ENCODE peak calls at places on chromosomes 13 and 19, in nine cellular contexts. L is neural progenitor cell, F is fibroblast of villous mesenchyme, N is IMR-90, J is lower leg skin, K is adrenal gland, A is AG04449, H is esophagus squamous epithelium, C is hepatocyte. R is an unnamed sample.

GRCh38 chr19:32537626-32538025 is 43.4 kb upstream of the PDCD5 start:
- DNase-seq in C (no peak), A (no peak), N (no peak), H (no peak), L (peak; percentile 63), K (no peak), J (no peak), F (no peak), R (no peak)

GRCh38 chr13:100423375-100423774 is 165.2 kb downstream of the GGACT start:
- DNase-seq in J (no peak), L (no peak), N (peak; percentile 56), A (no peak), F (peak; percentile 36), H (no peak), C (no peak), K (no peak), R (no peak)

GRCh38 chr19:3275583-3276340 is 51.3 kb downstream of the CELF5 start:
- DNase-seq in L (peak; percentile 97), F (peak; percentile 85), N (peak; percentile 60), A (no peak), K (peak; percentile 65), J (peak; percentile 56), H (no peak), C (peak; percentile 93), R (peak; percentile 62)

GRCh38 chr19:50626011-50626410 is 13.7 kb downstream of the SYT3 start:
- DNase-seq in F (no peak), J (no peak), C (no peak), A (no peak), H (no peak), K (no peak), L (no peak), N (no peak), R (no peak)

GRCh38 chr13:101845501-101846012 is 393.1 kb downstream of the ITGBL1 start:
- DNase-seq in N (peak; percentile 3), K (no peak), H (no peak), A (no peak), L (peak; percentile 29), C (no peak), J (no peak), F (no peak), R (peak; percentile 16)

GRCh38 chr13:76019421-76020044 is 383.4 kb downstream of the LMO7 start:
- DNase-seq in H (no peak), C (peak; percentile 44), L (peak; percentile 79), N (no peak), F (peak; percentile 12), A (no peak), K (no peak), J (no peak), R (peak; percentile 11)

GRCh38 chr19:54172764-54173699 is at the start of gene TMC4:
- DNase-seq in N (no peak), H (no peak), K (no peak), C (peak; percentile 93), J (no peak), L (no peak), F (peak; percentile 43), A (no peak), R (no peak)

GRCh38 chr19:19744641-19745040 is 11.7 kb upstream of the ZNF14 start:
- DNase-seq in J (no peak), F (no peak), A (no peak), L (no peak), C (no peak), N (no peak), K (no peak), H (no peak), R (no peak)

GRCh38 chr19:30323904-30324303 is 48.3 kb upstream of the ZNF536 start:
- DNase-seq in N (no peak), J (no peak), H (no peak), C (no peak), A (no peak), F (no peak), K (no peak), L (no peak), R (no peak)

GRCh38 chr13:66689037-66689619 is 541.0 kb downstream of the PCDH9 start:
- DNase-seq in N (no peak), K (no peak), L (peak; percentile 19), H (no peak), J (no peak), F (no peak), A (no peak), C (no peak), R (peak; percentile 41)

GRCh38 chr13:22938576-22938975 is 242.2 kb upstream of the SGCG start:
- DNase-seq in N (no peak), A (no peak), J (no peak), L (no peak), F (no peak), K (no peak), C (no peak), H (no peak), R (no peak)

GRCh38 chr19:18588611-18589379 is at the start of gene REX1BD:
- DNase-seq in F (peak; percentile 75), K (peak; percentile 78), H (no peak), A (no peak), C (peak; percentile 90), J (peak; percentile 73), L (peak; percentile 92), N (peak; percentile 68), R (peak; percentile 78)

GRCh38 chr19:18587561-18587960 is 1.0 kb upstream of the REX1BD start:
- DNase-seq in L (no peak), K (no peak), C (no peak), F (no peak), A (no peak), H (no peak), J (no peak), N (no peak), R (no peak)

GRCh38 chr19:18587962-18588610 is 512 bp upstream of the REX1BD start:
- DNase-seq in N (no peak), H (no peak), C (no peak), F (no peak), A (no peak), K (no peak), L (no peak), J (no peak), R (no peak)

GRCh38 chr19:18590273-18591272 is 2.0 kb downstream of the REX1BD start:
- DNase-seq in N (peak; percentile 57), K (peak; percentile 40), C (peak; percentile 79), L (peak; percentile 98), F (peak; percentile 45), A (no peak), J (no peak), H (no peak), R (peak; percentile 69)

DNA sequence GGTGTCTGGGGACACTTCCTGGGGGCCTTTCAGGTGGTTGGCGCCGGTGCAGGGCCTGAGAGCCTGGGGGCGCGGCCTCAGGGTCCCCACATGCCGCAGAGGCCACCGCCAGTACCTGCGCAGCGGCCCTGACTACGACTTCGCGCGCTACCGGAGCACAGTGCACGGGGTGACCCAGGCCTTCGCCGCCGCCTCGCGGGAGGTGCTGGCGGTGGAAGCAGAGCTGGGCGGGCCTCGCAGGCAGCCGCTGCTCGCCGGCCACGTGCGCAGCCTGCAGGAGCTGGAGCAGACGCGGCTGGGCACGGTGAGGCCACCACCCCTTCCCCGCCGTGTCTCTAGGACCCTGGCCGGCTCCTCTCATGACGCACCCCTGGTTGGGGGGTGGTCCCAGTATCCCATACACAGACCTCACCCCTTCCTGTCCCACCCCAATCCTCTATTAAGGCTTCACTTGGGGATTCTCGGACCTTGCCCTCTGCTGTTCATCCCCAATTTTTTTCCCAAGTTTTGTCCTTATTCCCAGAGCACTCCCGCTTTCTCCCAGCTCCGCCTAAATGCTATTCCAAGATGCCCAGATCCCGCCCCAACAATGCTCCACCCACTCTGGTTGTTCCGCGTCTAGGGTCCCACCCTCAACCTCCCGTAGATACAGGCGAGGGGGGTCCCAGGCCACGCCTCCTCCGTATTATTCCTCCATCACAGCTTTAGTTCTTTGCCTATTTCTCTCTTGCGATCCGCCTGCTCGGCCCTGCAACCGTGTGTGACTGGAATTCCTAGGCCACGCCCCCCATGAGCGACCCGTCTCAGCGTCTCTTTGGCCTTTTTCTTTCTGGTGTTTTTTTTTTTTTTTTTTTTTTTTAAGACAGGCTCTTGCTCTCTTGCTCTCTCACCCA is 1.0 kb downstream of the REX1BD start:
- DNase-seq in F (peak; percentile 65), N (peak; percentile 55), C (peak; percentile 89), L (peak; percentile 90), H (no peak), K (peak; percentile 65), A (no peak), J (no peak), R (peak; percentile 47)
- TF ChIP-seq CTCF in F (peak; percentile 26), N (peak; percentile 19), C (no peak), L (peak; percentile 21), H (peak; percentile 40), K (peak; percentile 26), A (peak; percentile 27), J (no peak), R (no peak)

GRCh38 chr13:78241278-78241919 is 322.8 kb upstream of the EDNRB start:
- DNase-seq in J (no peak), N (peak; percentile 11), K (peak; percentile 17), H (no peak), F (peak; percentile 26), C (peak; percentile 61), A (no peak), L (peak; percentile 78), R (peak; percentile 20)
- TF ChIP-seq CTCF in J (no peak), N (peak; percentile 50), K (peak; percentile 25), H (no peak), F (peak; percentile 67), C (peak; percentile 67), A (peak; percentile 46), L (peak; percentile 92), R (peak; percentile 71)

DNA sequence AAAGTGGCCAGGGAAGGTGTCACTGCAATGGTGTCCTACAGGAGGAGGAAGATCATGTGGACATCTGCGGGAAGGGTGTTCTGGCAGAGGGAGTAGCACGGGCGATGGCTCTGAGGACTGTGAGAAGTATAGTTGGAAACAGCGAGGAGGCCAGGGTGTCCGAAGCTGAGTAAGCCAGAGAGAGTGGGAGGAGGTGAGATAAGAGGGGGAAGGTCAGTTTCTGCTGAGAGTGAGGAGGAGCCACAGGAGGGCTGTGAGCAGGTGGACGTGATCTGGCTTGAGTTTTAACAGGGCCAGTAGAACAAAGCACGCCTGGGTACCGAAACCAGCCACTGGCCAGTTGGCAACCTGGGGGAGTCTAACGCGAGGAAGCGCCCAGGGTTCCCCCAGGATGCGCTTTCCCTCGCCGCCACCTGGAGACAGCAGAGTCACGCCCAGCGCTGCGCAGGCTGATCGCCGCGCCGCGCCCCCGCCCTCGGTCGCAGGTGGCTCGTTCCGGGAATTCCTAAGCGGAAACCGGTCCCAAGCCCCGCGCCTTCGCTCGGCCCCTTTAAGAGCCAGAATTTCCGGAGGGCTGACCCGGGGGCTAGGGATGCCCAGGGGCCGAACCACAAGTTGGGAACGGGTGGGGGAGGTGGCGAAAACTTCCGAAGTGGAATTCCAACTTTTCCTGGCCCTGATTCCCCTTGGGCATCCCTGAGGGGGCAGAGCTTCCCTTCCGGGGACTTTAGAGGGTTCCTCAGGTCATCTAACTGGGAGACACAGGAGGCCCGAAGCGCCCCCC is 1.1 kb upstream of the LSR start:
- DNase-seq in L (peak; percentile 98), F (no peak), N (no peak), K (peak; percentile 84), C (peak; percentile 94), J (peak; percentile 54), A (no peak), H (no peak), R (no peak)
- TF ChIP-seq CTCF in L (peak; percentile 50), F (peak; percentile 7), N (no peak), K (no peak), C (peak; percentile 39), J (no peak), A (no peak), H (peak; percentile 54), R (peak; percentile 6)

GRCh38 chr13:61874970-61875579 is 459.4 kb upstream of the PCDH20 start:
- DNase-seq in L (no peak), H (no peak), F (no peak), K (no peak), C (no peak), J (no peak), N (no peak), A (no peak), R (no peak)

GRCh38 chr13:61884830-61885229 is 469.2 kb upstream of the PCDH20 start:
- DNase-seq in N (no peak), L (no peak), K (no peak), C (no peak), J (no peak), A (no peak), H (no peak), F (no peak), R (no peak)

GRCh38 chr13:61880576-61881283 is 465.1 kb upstream of the PCDH20 start:
- DNase-seq in C (peak; percentile 65), J (no peak), N (peak; percentile 5), A (no peak), K (no peak), L (peak; percentile 59), H (no peak), F (no peak), R (peak; percentile 16)
- TF ChIP-seq CTCF in C (peak; percentile 49), J (no peak), N (peak; percentile 19), A (no peak), K (no peak), L (peak; percentile 62), H (no peak), F (no peak), R (peak; percentile 59)